ENCODE peak calls at places on chromosomes 7 and 10, in six cellular contexts. T, U, N, F, I and L are unnamed samples.

GRCh38 chr7:129684777-129685176 is 73.3 kb downstream of the NRF1 start:
- DNase-seq in N (no peak), T (no peak), U (no peak), I (no peak), F (no peak), L (no peak)

GRCh38 chr10:58644311-58644710 is 131.6 kb downstream of the BICC1 start:
- DNase-seq in U (no peak), N (no peak), T (no peak), F (no peak), I (no peak), L (no peak)

GRCh38 chr7:17769918-17770317 is 170.4 kb downstream of the SNX13 start:
- DNase-seq in T (peak), I (peak), N (peak), U (no peak), F (peak), L (no peak)

GRCh38 chr7:22791204-22792158 is 31.2 kb downstream of the TOMM7 start:
- DNase-seq in F (no peak), T (peak), I (no peak), N (no peak), U (no peak), L (no peak)

GRCh38 chr7:17521437-17521836 is 223.0 kb downstream of the AHR start:
- DNase-seq in T (no peak), U (no peak), F (no peak), I (no peak), N (no peak), L (no peak)

GRCh38 chr7:134766779-134767566 is 12.5 kb upstream of the CALD1 start:
- DNase-seq in N (no peak), T (no peak), F (peak), U (peak), I (no peak), L (no peak)

GRCh38 chr10:75593690-75594556 is 162.5 kb downstream of the LRMDA start:
- DNase-seq in T (no peak), F (no peak), U (no peak), N (no peak), I (no peak), L (no peak)

GRCh38 chr7:33903770-33904679 is 1.3 kb upstream of the BMPER start:
- DNase-seq in N (no peak), I (peak), T (peak), F (peak), U (no peak), L (no peak)

GRCh38 chr10:35448687-35449662 is 112.7 kb downstream of the CCNY start:
- DNase-seq in T (no peak), F (peak), U (no peak), I (no peak), N (peak), L (no peak)

GRCh38 chr7:19284596-19285300 is 139.5 kb upstream of the FERD3L start:
- DNase-seq in F (no peak), I (no peak), N (no peak), T (no peak), U (no peak), L (no peak)

GRCh38 chr7:77434570-77434969 is 18.4 kb upstream of the GSAP start:
- DNase-seq in I (no peak), N (no peak), U (no peak), T (no peak), F (no peak), L (no peak)

GRCh38 chr7:114155106-114155765 is 236.4 kb upstream of the PPP1R3A start:
- DNase-seq in I (no peak), T (no peak), N (no peak), U (no peak), F (no peak), L (no peak)

GRCh38 chr10:43362191-43362839 is 9.1 kb upstream of the FXYD4 start:
- DNase-seq in F (peak), U (peak), I (peak), N (peak), T (peak), L (peak)

GRCh38 chr10:43202657-43203490 is 64.0 kb downstream of the RASGEF1A start:
- DNase-seq in T (no peak), U (no peak), I (peak), F (peak), N (peak), L (peak)

GRCh38 chr10:117373848-117374505 is 1.3 kb downstream of the PDZD8 start:
- DNase-seq in I (peak), F (peak), T (peak), U (no peak), N (peak), L (peak)

GRCh38 chr10:112232670-112233069 is 49.1 kb upstream of the GPAM start:
- DNase-seq in I (no peak), F (no peak), T (no peak), U (no peak), N (no peak), L (no peak)

GRCh38 chr10:6089334-6090219 is 743 bp downstream of the RBM17 start:
- DNase-seq in U (no peak), T (no peak), I (peak), N (no peak), F (no peak), L (peak)

GRCh38 chr10:129523723-129524316 is 56.8 kb downstream of the MGMT start:
- DNase-seq in N (peak), I (no peak), F (no peak), U (no peak), T (no peak), L (no peak)

GRCh38 chr7:101736077-101736476 is 81.3 kb upstream of the CUX1 start:
- DNase-seq in U (no peak), N (no peak), I (no peak), F (no peak), T (no peak), L (no peak)

GRCh38 chr7:142908921-142909870 is 23.7 kb upstream of the TRPV6 start:
- DNase-seq in F (no peak), I (no peak), N (peak), T (peak), U (no peak), L (peak)

GRCh38 chr10:14532473-14533251 is 201.9 kb upstream of the FRMD4A start:
- DNase-seq in N (no peak), U (no peak), T (peak), F (no peak), I (peak), L (no peak)

GRCh38 chr7:8700076-8700624 is 266.7 kb downstream of the NXPH1 start:
- DNase-seq in T (no peak), F (no peak), I (no peak), N (no peak), U (no peak), L (no peak)

GRCh38 chr10:114252097-114252496 is 13.0 kb downstream of the VWA2 start:
- DNase-seq in F (no peak), U (no peak), T (no peak), I (no peak), N (no peak), L (no peak)

GRCh38 chr10:8444630-8445029 is 390.1 kb downstream of the GATA3 start:
- DNase-seq in U (no peak), T (no peak), I (peak), N (no peak), F (no peak), L (no peak)

GRCh38 chr7:109997837-109998236 is 1093.1 kb upstream of the LRRN3 start:
- DNase-seq in N (no peak), I (no peak), T (no peak), F (no peak), U (no peak), L (no peak)

GRCh38 chr7:825386-825785 is 6.9 kb upstream of the SUN1 start:
- DNase-seq in I (no peak), U (no peak), N (no peak), F (no peak), T (no peak), L (no peak)

GRCh38 chr10:88893611-88894010 is 13.6 kb downstream of the STAMBPL1 start:
- DNase-seq in U (no peak), F (no peak), I (no peak), T (no peak), N (no peak), L (no peak)

GRCh38 chr7:132500727-132501410 is 75.4 kb downstream of the PLXNA4 start:
- DNase-seq in I (peak), N (peak), T (no peak), F (peak), U (no peak), L (no peak)

GRCh38 chr10:49161411-49161997 is 26.7 kb downstream of the TMEM273 start:
- DNase-seq in F (no peak), U (no peak), I (no peak), T (no peak), N (no peak), L (no peak)

GRCh38 chr10:99276848-99277486 is 41.3 kb upstream of the HPSE2 start:
- DNase-seq in I (no peak), N (no peak), U (no peak), F (no peak), T (peak), L (no peak)

GRCh38 chr10:29204119-29204518 is 84.8 kb upstream of the LYZL1 start:
- DNase-seq in N (no peak), U (no peak), F (no peak), I (no peak), T (no peak), L (no peak)

GRCh38 chr10:78857193-78857592 is 211.6 kb upstream of the ZMIZ1 start:
- DNase-seq in F (no peak), T (no peak), U (no peak), I (no peak), N (no peak), L (no peak)

GRCh38 chr10:71797533-71798307 is 24.4 kb upstream of the VSIR start:
- DNase-seq in T (no peak), U (no peak), I (no peak), N (no peak), F (no peak), L (no peak)

GRCh38 chr10:68332259-68333057 is at the start of gene PBLD:
- DNase-seq in N (peak), F (peak), I (peak), T (peak), U (no peak), L (peak)

GRCh38 chr7:17407229-17407628 is 108.8 kb downstream of the AHR start:
- DNase-seq in F (no peak), N (no peak), I (no peak), U (no peak), T (no peak), L (no peak)

GRCh38 chr7:7438851-7439250 is 96.8 kb downstream of the COL28A1 start:
- DNase-seq in T (peak), U (no peak), N (no peak), I (no peak), F (no peak), L (no peak)

GRCh38 chr7:107463139-107464078 is 6.4 kb upstream of the GPR22 start:
- DNase-seq in U (peak), I (peak), T (peak), F (peak), N (peak), L (no peak)

GRCh38 chr10:60917331-60918280 is 26.4 kb downstream of the RHOBTB1 start:
- DNase-seq in N (no peak), U (no peak), F (no peak), T (no peak), I (no peak), L (no peak)
- TF ChIP-seq CTCF in N (no peak), U (no peak), F (no peak), T (no peak), I (no peak), L (no peak)

GRCh38 chr7:127047521-127047920 is 205.2 kb downstream of the GRM8 start:
- DNase-seq in N (no peak), I (no peak), F (no peak), U (no peak), T (no peak), L (no peak)
- TF ChIP-seq EP300 in N (no peak), I (no peak), F (no peak), U (no peak), T (no peak), L (no peak)

DNA sequence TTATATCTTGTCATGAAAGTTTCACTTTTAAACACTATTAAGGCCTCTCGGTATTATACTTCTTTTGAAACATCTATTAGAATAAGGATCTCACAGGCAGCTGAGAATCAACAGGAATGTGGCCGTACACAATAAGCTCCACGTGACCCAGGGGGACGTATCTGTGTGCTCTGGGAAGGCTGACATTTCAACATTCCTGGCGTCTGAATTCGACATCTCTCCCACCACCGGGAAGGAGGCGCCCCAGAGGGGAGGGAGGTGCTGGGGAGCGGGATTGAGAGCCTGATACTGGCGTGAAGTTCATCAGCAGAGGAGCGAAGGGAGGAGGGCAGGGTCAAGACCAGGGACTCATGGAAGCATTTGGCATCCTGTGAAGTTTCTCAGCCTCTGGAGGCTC is 401.3 kb downstream of the DNAJB6 start:
- DNase-seq in I (no peak), N (no peak), T (no peak), U (no peak), F (peak), L (no peak)
- H3K4me3 ChIP-seq in I (no peak), N (no peak), T (no peak), U (no peak), F (no peak), L (no peak)

GRCh38 chr7:28144266-28144665 is 36.3 kb downstream of the JAZF1 start:
- DNase-seq in F (no peak), U (no peak), N (no peak), T (no peak), I (no peak), L (no peak)

GRCh38 chr7:28145931-28146330 is 34.7 kb downstream of the JAZF1 start:
- DNase-seq in I (no peak), N (peak), T (no peak), F (no peak), U (no peak), L (no peak)

GRCh38 chr7:28140964-28141363 is 39.6 kb downstream of the JAZF1 start:
- DNase-seq in I (no peak), U (no peak), T (no peak), F (no peak), N (no peak), L (no peak)

GRCh38 chr7:28142650-28143049 is 37.9 kb downstream of the JAZF1 start:
- DNase-seq in I (no peak), F (no peak), T (no peak), N (no peak), U (no peak), L (no peak)

GRCh38 chr7:28145090-28145626 is 35.4 kb downstream of the JAZF1 start:
- DNase-seq in F (no peak), U (no peak), I (no peak), N (no peak), T (no peak), L (no peak)
- TF ChIP-seq CTCF in F (no peak), U (no peak), I (no peak), N (no peak), T (no peak), L (no peak)

GRCh38 chr10:132708936-132709335 is 77.0 kb downstream of the NKX6-2 start:
- DNase-seq in N (no peak), U (no peak), T (no peak), F (peak), I (no peak), L (peak)
- TF ChIP-seq EP300 in N (no peak), U (no peak), T (no peak), F (no peak), I (no peak), L (no peak)

GRCh38 chr7:99827040-99827778 is 604 bp upstream of the CYP3A43 start:
- DNase-seq in U (no peak), F (no peak), T (no peak), N (peak), I (no peak), L (no peak)

GRCh38 chr7:99822731-99823718 is 4.8 kb upstream of the CYP3A43 start:
- DNase-seq in N (peak), U (no peak), T (no peak), F (no peak), I (peak), L (no peak)

GRCh38 chr7:99825873-99826272 is 1.9 kb upstream of the CYP3A43 start:
- DNase-seq in T (no peak), F (no peak), U (no peak), N (no peak), I (no peak), L (no peak)

GRCh38 chr7:99825451-99825850 is 2.4 kb upstream of the CYP3A43 start:
- DNase-seq in N (no peak), I (no peak), U (no peak), F (no peak), T (no peak), L (no peak)

DNA sequence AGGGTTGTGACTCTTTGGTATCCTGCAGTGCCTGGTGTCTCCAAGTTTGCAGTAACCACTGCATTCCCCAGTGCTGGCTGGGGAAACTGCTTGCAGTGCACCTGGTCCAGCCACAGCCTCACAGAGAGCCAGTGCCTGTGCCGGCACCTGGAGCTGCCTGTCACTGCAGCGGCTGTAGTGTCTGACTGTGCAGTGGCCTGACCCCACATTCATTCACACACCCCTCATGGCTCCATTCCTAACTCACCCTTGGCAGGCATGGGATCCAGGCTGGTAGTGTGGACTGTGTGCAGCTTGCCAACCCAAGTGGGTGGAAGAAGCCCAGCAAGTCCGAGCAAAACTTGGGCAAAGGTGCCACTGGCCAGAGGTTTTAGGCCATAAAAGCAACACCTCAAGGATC is 3.7 kb upstream of the CYP3A43 start:
- DNase-seq in T (no peak), N (no peak), I (no peak), U (no peak), F (no peak), L (no peak)
- H3K4me3 ChIP-seq in T (no peak), N (no peak), I (no peak), U (no peak), F (no peak), L (no peak)

GRCh38 chr10:119252051-119252465 is 44.7 kb downstream of the GRK5 start:
- DNase-seq in I (no peak), N (no peak), U (no peak), F (peak), T (no peak), L (no peak)

GRCh38 chr10:119254355-119254754 is 47.0 kb downstream of the GRK5 start:
- DNase-seq in T (no peak), U (no peak), N (no peak), F (no peak), I (no peak), L (no peak)

GRCh38 chr10:119251315-119251708 is 43.9 kb downstream of the GRK5 start:
- DNase-seq in T (no peak), N (no peak), F (peak), I (no peak), U (no peak), L (no peak)

GRCh38 chr10:119252470-119253151 is 45.2 kb downstream of the GRK5 start:
- DNase-seq in F (no peak), N (no peak), T (no peak), I (no peak), U (no peak), L (no peak)

DNA sequence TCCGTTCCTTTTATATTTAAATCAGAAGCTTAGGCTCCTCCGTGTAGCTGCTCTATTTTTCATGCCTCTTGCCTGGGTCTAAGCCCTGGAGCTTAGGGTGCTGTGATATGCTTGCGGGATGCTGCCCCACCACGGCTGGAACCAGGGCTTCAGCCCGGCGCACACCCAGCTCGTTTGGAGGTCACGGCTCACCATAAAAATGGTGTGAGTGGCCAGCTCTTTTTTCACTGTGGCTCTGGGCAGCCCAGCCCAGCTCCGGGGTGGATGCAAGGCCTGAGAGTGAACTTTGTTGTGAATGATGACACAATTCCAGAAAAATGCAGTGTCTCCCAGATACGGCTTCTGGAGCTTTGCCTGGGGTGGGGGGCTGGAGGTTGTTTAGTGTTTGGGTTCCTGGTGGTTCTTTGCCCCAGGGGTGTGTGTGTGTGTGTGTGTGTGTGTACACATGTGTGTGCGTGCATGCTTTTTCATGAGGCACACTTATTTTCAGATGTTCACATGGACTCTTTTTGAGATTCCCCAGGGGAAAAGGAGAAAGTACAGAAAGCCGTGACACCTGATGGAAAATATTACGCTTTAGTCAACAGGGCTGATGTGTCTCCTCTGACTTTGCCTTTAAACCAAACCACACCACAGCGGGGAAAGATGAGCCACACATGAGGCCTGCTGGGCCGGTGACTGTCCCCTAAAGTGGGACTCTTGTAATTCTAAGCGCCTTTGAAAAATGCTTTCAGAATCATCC is 46.2 kb downstream of the GRK5 start:
- DNase-seq in U (no peak), I (peak), N (no peak), F (peak), T (peak), L (peak)
- TF ChIP-seq CTCF in U (no peak), I (no peak), N (no peak), F (no peak), T (no peak), L (no peak)

GRCh38 chr10:51895209-51895608 is 195.8 kb upstream of the CSTF2T start:
- DNase-seq in F (peak), N (no peak), I (no peak), U (no peak), T (no peak), L (peak)
- TF ChIP-seq EP300 in F (peak), N (no peak), I (no peak), U (no peak), T (no peak), L (no peak)

GRCh38 chr7:148299335-148299734 is 291.2 kb upstream of the C7orf33 start:
- DNase-seq in T (no peak), N (no peak), F (no peak), U (no peak), I (no peak), L (no peak)

GRCh38 chr7:148299877-148300276 is 290.7 kb upstream of the C7orf33 start:
- DNase-seq in T (no peak), I (no peak), U (no peak), F (no peak), N (no peak), L (no peak)

GRCh38 chr7:148306759-148307158 is 283.8 kb upstream of the C7orf33 start:
- DNase-seq in F (no peak), T (no peak), U (peak), N (no peak), I (no peak), L (no peak)

GRCh38 chr7:148303295-148304013 is 287.1 kb upstream of the C7orf33 start:
- DNase-seq in I (peak), F (peak), T (no peak), U (no peak), N (no peak), L (peak)

GRCh38 chr7:148304456-148304855 is 286.1 kb upstream of the C7orf33 start:
- DNase-seq in F (no peak), I (peak), N (no peak), T (no peak), U (peak), L (no peak)
- H3K4me3 ChIP-seq in F (no peak), I (no peak), N (no peak), T (no peak), U (no peak), L (no peak)

GRCh38 chr10:80856186-80856585 is 318.5 kb downstream of the SH2D4B start:
- DNase-seq in U (no peak), N (no peak), T (no peak), F (no peak), I (no peak), L (no peak)

GRCh38 chr10:80860719-80861118 is 323.0 kb downstream of the SH2D4B start:
- DNase-seq in F (no peak), I (no peak), U (no peak), T (no peak), N (no peak), L (no peak)

GRCh38 chr10:80855348-80855971 is 317.8 kb downstream of the SH2D4B start:
- DNase-seq in T (no peak), I (no peak), N (no peak), U (peak), F (no peak), L (no peak)
- TF ChIP-seq CTCF in T (no peak), I (no peak), N (no peak), U (peak), F (no peak), L (peak)